ENCODE peak calls at places on chromosome 13, in ten cellular contexts. B is RWPE2; X is type B pancreatic cell; P is IMR-90; Z is CD8-positive, alpha-beta T cell; L is mammary epithelial cell; D is HL-60; V is chondrocyte; H is BJ; S is astrocyte. Q is an unnamed sample.
A peak's percentile ranks its signal among the peaks of the same experiment; 100 is the strongest.

GRCh38 chr13:40082644-40083043 is 427.2 kb downstream of the COG6 start:
- DNase-seq in B (no peak), X (no peak), P (no peak), Z (no peak), L (no peak), D (no peak), V (no peak), H (no peak), S (peak; percentile 92), Q (no peak)

GRCh38 chr13:99956473-99957349 is 14.9 kb downstream of the ZIC5 start:
- DNase-seq in B (no peak), X (no peak), P (no peak), Z (no peak), L (no peak), D (no peak), V (no peak), H (no peak), S (no peak), Q (no peak)

GRCh38 chr13:78971355-78971754 is 312.4 kb upstream of the OBI1 start:
- DNase-seq in B (no peak), X (no peak), P (no peak), Z (no peak), L (no peak), D (no peak), V (no peak), H (no peak), S (no peak), Q (no peak)

GRCh38 chr13:60329221-60329983 is 67.6 kb upstream of the TDRD3 start:
- DNase-seq in B (no peak), X (no peak), P (peak; percentile 16), Z (peak; percentile 18), L (peak; percentile 14), D (peak; percentile 64), V (no peak), H (no peak), S (peak; percentile 14), Q (no peak)

GRCh38 chr13:24075137-24075975 is 85.2 kb upstream of the SPATA13 start:
- DNase-seq in B (no peak), X (no peak), P (no peak), Z (no peak), L (no peak), D (no peak), V (no peak), H (no peak), S (no peak), Q (no peak)

GRCh38 chr13:28181413-28181812 is 43.1 kb downstream of the PAN3 start:
- DNase-seq in B (no peak), X (no peak), P (peak; percentile 79), Z (no peak), L (peak; percentile 90), D (no peak), V (no peak), H (peak; percentile 53), S (peak; percentile 42), Q (no peak)

GRCh38 chr13:41244555-41244954 is 18.8 kb downstream of the MTRF1 start:
- DNase-seq in B (no peak), X (no peak), P (peak; percentile 56), Z (no peak), L (peak; percentile 37), D (no peak), V (no peak), H (no peak), S (no peak), Q (no peak)

GRCh38 chr13:68905186-68905585 is 1202.4 kb upstream of the ATXN8OS start:
- DNase-seq in B (no peak), X (no peak), P (no peak), Z (no peak), L (no peak), D (no peak), V (no peak), H (no peak), S (no peak), Q (no peak)

GRCh38 chr13:98585946-98586345 is 9.0 kb upstream of the STK24 start:
- DNase-seq in B (no peak), X (no peak), P (no peak), Z (no peak), L (no peak), D (no peak), V (no peak), H (no peak), S (no peak), Q (no peak)

GRCh38 chr13:109196896-109197295 is 567.5 kb downstream of the MYO16 start:
- DNase-seq in B (no peak), X (no peak), P (no peak), Z (no peak), L (no peak), D (peak; percentile 23), V (no peak), H (no peak), S (no peak), Q (no peak)
- TF ChIP-seq CTCF in B (no peak), X (peak; percentile 75), P (no peak), Z (no peak), L (peak; percentile 2), D (no peak), V (peak; percentile 45), H (peak; percentile 9), S (peak; percentile 12), Q (no peak)

GRCh38 chr13:38819596-38819995 is 132.7 kb downstream of the FREM2 start:
- DNase-seq in B (no peak), X (no peak), P (no peak), Z (no peak), L (no peak), D (no peak), V (no peak), H (no peak), S (no peak), Q (no peak)

GRCh38 chr13:38821753-38822551 is 135.1 kb downstream of the FREM2 start:
- DNase-seq in B (no peak), X (no peak), P (no peak), Z (no peak), L (peak; percentile 91), D (no peak), V (no peak), H (no peak), S (peak; percentile 15), Q (no peak)

GRCh38 chr13:38824342-38824741 is 137.5 kb downstream of the FREM2 start:
- DNase-seq in B (no peak), X (no peak), P (no peak), Z (no peak), L (peak; percentile 69), D (no peak), V (no peak), H (no peak), S (no peak), Q (no peak)

GRCh38 chr13:38814331-38814730 is 127.5 kb downstream of the FREM2 start:
- DNase-seq in B (no peak), X (no peak), P (no peak), Z (no peak), L (peak; percentile 93), D (no peak), V (no peak), H (no peak), S (no peak), Q (no peak)

GRCh38 chr13:38819053-38819452 is 132.2 kb downstream of the FREM2 start:
- DNase-seq in B (no peak), X (no peak), P (no peak), Z (no peak), L (peak; percentile 57), D (no peak), V (no peak), H (no peak), S (peak; percentile 51), Q (no peak)
- TF ChIP-seq CTCF in B (no peak), X (no peak), P (no peak), Z (no peak), L (no peak), D (no peak), V (no peak), H (no peak), S (no peak), Q (no peak)

DNA sequence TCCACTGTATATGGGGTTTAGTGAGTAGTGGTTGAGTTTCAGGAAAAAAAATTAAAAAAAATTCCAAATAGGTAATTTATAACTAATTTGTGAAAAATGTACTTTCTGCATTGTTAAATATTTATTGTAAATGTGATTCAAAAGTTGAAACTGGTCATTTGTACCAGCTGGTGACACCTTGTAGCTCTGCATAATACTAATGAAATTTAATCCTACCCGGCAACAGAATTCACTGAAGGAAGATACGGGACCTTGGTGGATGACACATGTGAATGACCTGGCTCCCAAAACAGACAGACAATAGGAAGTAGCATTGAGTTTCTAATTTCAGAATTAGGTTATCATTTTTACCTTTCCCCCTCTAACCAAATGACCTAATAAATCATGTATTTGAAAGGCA is 73.8 kb downstream of the SLITRK6 start:
- DNase-seq in B (no peak), X (no peak), P (no peak), Z (no peak), L (no peak), D (no peak), V (no peak), H (no peak), S (no peak), Q (no peak)
- TF ChIP-seq CTCF in B (no peak), X (no peak), P (no peak), Z (no peak), L (no peak), D (no peak), V (no peak), H (no peak), S (no peak), Q (no peak)

GRCh38 chr13:75365724-75366173 is 116.2 kb downstream of the TBC1D4 start:
- DNase-seq in B (no peak), X (no peak), P (peak; percentile 86), Z (no peak), L (peak; percentile 94), D (no peak), V (no peak), H (peak; percentile 50), S (peak; percentile 94), Q (no peak)
- TF ChIP-seq CTCF in B (peak; percentile 4), X (peak; percentile 34), P (peak; percentile 27), Z (no peak), L (peak; percentile 27), D (no peak), V (peak; percentile 51), H (peak; percentile 17), S (peak; percentile 35), Q (no peak)

DNA sequence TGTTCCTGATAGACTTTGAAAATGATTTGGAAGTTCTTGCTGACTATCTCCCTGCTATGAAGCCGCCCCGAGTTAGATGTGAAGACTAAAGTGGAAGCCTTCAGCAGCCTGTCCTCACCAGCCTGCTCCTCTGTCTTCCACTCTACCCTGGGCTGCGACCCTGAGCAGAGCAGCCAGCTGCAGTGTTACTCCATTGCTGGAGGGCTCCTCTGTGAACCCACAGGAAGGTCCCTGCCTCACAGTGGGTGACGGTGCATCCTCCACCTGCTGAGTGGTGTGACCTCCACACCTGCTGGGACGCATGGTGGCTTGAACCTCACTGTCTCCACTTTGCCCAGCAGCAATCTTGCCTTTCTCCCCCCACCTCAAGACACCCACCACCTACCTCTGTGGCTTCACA is 116.4 kb downstream of the IRS2 start:
- DNase-seq in B (no peak), X (no peak), P (no peak), Z (no peak), L (no peak), D (no peak), V (no peak), H (no peak), S (no peak), Q (no peak)
- TF ChIP-seq CTCF in B (no peak), X (no peak), P (no peak), Z (no peak), L (no peak), D (no peak), V (no peak), H (no peak), S (no peak), Q (no peak)

DNA sequence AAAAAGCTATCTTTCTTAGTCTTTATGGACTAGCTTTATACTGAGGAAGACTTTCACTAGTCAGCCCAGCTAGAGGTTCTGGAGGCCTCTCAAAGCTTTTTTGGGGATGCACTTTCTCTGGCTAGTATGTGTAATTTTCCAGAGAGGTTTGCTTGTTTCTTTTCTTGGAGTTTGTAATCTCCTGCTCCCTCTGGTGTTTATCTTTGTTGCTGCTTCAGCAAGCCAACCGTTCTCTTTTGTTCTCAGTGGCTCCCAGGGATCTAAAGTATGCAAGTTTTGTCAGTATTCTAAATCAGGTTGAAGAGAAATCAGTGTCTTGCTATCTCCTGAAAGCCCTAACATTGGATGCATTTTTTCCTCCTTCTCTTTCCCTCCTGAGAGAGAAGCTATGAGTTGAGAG is 121.1 kb upstream of the MYO16 start:
- DNase-seq in B (no peak), X (no peak), P (peak; percentile 29), Z (no peak), L (no peak), D (peak; percentile 52), V (no peak), H (no peak), S (peak; percentile 6), Q (no peak)
- TF ChIP-seq CTCF in B (peak; percentile 77), X (peak; percentile 75), P (peak; percentile 51), Z (no peak), L (peak; percentile 81), D (peak; percentile 43), V (peak; percentile 84), H (no peak), S (peak; percentile 69), Q (no peak)

Q was measured in uterus.